ENCODE peak calls at places on chromosomes 12 and 14, in seven cellular contexts. A is kidney, L is upper lobe of right lung, F is GM10248, V is heart right ventricle, D is SK-N-SH, B is progenitor cell of endocrine pancreas. Y is an unnamed sample.

GRCh38 chr14:74792249-74793039 is 29.3 kb downstream of the YLPM1 start:
- DNase-seq in A (no peak), L (no peak), F (no peak), V (no peak), D (no peak), B (no peak), Y (peak; percentile 44)

GRCh38 chr12:66035289-66035961 is 95.1 kb downstream of the LLPH start:
- DNase-seq in A (no peak), L (no peak), F (no peak), V (no peak), D (no peak), B (no peak), Y (peak; percentile 80)

GRCh38 chr14:73238262-73238852 is 1.1 kb downstream of the PAPLN start:
- DNase-seq in A (peak; percentile 73), L (no peak), F (no peak), V (no peak), D (no peak), B (no peak), Y (peak; percentile 94)

GRCh38 chr12:126107659-126108058 is 1042.4 kb downstream of the AACS start:
- DNase-seq in A (no peak), L (no peak), F (no peak), V (no peak), D (no peak), B (no peak), Y (no peak)

GRCh38 chr12:113142173-113142885 is 6.8 kb upstream of the RASAL1 start:
- DNase-seq in A (peak; percentile 92), L (no peak), F (peak; percentile 62), V (peak; percentile 38), D (peak; percentile 22), B (no peak), Y (no peak)

GRCh38 chr12:93848453-93849120 is 171.4 kb downstream of the CRADD start:
- DNase-seq in A (no peak), L (no peak), F (no peak), V (no peak), D (no peak), B (no peak), Y (no peak)

GRCh38 chr14:99755629-99756603 is 37.3 kb upstream of the EML1 start:
- DNase-seq in A (peak; percentile 97), L (peak; percentile 74), F (no peak), V (peak; percentile 85), D (no peak), B (no peak), Y (peak; percentile 95)

GRCh38 chr12:130401703-130402102 is 64.0 kb downstream of the PIWIL1 start:
- DNase-seq in A (no peak), L (no peak), F (no peak), V (no peak), D (no peak), B (no peak), Y (no peak)

GRCh38 chr12:117778656-117779055 is 190.1 kb downstream of the KSR2 start:
- DNase-seq in A (no peak), L (no peak), F (no peak), V (no peak), D (no peak), B (no peak), Y (no peak)

GRCh38 chr12:117774986-117775775 is 193.6 kb downstream of the KSR2 start:
- DNase-seq in A (no peak), L (no peak), F (no peak), V (no peak), D (no peak), B (no peak), Y (no peak)
- TF ChIP-seq CTCF in A (no peak), L (no peak), F (no peak), V (no peak), D (no peak), B (no peak), Y (no peak)

DNA sequence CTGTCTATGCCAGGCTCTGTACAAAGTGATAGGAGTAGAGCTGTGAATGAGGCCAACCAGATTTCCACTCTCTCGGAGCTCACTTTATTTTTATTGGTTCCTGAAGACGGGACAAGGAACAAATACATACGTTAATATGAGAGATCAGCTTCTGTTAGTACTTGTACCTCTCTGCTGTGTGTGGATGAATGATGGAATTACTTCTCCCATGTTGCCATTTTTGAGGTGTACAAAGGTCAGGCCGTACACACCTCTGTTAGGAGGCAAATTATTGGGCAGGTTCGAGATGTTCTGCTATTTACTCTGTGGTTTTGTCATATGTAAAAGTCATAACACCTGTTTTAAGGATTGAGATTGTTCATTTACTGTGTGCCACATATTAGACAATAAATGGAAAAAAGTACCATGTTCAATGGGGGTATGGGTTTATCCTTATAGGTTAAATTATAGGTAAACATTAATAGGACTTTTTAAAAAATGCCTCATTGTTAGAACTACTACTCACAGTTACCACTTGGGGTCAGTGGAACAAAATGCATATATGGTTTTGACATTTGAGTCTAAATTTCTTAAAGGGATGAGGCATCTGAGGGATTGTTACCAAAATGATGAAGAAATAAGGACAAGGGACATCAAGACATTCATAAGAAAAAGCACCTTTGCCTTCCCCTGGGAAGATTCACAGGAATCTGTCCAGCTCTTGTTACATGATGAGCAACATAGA is 26.9 kb downstream of the WBP11 start:
- DNase-seq in A (no peak), L (no peak), F (no peak), V (no peak), D (peak; percentile 8), B (no peak), Y (peak; percentile 53)
- TF ChIP-seq CTCF in A (no peak), L (peak; percentile 19), F (peak; percentile 33), V (peak; percentile 12), D (peak; percentile 56), B (peak; percentile 28), Y (peak; percentile 45)

DNA sequence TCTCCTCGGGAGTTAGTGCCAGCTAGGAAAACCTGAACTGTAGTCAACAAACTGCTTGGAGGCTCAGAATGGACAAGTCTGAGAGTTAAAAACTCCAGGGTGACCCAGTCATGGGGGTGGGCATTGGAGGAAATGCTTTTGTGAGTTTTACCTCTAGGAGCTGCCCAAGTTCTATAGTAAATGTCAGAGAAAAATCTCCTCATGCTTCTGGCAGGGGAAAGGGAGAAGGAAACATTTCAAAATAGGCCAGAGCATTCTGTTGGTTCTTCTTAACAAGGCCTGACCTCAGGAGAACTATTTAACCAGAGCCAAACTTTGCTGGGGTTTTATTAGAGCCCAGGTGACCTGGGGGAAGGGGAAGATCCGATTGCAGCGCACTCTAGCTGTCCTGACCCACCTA is 12.3 kb downstream of the NINJ2 start:
- DNase-seq in A (no peak), L (no peak), F (no peak), V (no peak), D (no peak), B (no peak), Y (peak; percentile 53)
- TF ChIP-seq CTCF in A (no peak), L (no peak), F (no peak), V (peak; percentile 25), D (no peak), B (no peak), Y (peak; percentile 46)

GRCh38 chr14:61561144-61561543 is 134.2 kb upstream of the HIF1A start:
- DNase-seq in A (no peak), L (no peak), F (no peak), V (no peak), D (peak; percentile 47), B (no peak), Y (peak; percentile 76)

GRCh38 chr14:61560323-61560722 is 135.0 kb upstream of the HIF1A start:
- DNase-seq in A (no peak), L (no peak), F (no peak), V (no peak), D (no peak), B (no peak), Y (peak; percentile 79)

GRCh38 chr14:61558271-61558670 is 137.0 kb upstream of the HIF1A start:
- DNase-seq in A (no peak), L (no peak), F (no peak), V (no peak), D (no peak), B (no peak), Y (peak; percentile 86)

GRCh38 chr14:61557854-61558253 is 137.5 kb upstream of the HIF1A start:
- DNase-seq in A (no peak), L (no peak), F (no peak), V (no peak), D (no peak), B (no peak), Y (no peak)

DNA sequence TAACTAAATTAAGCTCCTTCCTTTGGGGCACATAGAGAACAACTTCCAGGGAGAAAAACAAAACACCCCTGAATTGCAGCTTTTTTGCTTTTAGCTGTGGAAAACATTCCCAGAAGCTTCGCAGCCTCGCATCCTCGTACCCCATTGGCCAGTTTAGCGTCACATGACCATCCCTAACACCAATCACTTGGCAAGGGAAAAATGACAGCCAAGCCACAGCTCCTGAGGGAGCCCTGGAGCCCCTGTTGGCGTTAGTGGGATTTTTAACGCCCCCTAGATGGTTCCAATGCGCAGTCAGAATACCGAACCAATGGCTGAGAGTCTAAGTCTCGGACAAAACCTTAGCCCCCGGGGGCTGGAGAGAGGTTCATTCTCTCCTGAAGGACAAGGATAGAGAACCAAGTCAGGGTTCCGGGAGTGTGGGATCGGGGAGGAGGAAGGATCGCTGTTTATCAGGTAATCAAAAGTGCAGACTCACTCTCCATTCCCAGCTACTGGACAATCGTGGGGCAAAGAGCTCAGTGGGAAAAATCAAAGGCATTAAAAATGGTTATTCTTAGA is 135.6 kb upstream of the HIF1A start:
- DNase-seq in A (no peak), L (no peak), F (no peak), V (no peak), D (peak; percentile 40), B (no peak), Y (no peak)
- TF ChIP-seq CTCF in A (peak; percentile 13), L (no peak), F (no peak), V (no peak), D (no peak), B (no peak), Y (no peak)

GRCh38 chr12:54465857-54466499 is 7.4 kb downstream of the GTSF1 start:
- DNase-seq in A (no peak), L (no peak), F (no peak), V (no peak), D (no peak), B (no peak), Y (no peak)
- TF ChIP-seq CTCF in A (no peak), L (no peak), F (no peak), V (no peak), D (no peak), B (no peak), Y (no peak)

DNA sequence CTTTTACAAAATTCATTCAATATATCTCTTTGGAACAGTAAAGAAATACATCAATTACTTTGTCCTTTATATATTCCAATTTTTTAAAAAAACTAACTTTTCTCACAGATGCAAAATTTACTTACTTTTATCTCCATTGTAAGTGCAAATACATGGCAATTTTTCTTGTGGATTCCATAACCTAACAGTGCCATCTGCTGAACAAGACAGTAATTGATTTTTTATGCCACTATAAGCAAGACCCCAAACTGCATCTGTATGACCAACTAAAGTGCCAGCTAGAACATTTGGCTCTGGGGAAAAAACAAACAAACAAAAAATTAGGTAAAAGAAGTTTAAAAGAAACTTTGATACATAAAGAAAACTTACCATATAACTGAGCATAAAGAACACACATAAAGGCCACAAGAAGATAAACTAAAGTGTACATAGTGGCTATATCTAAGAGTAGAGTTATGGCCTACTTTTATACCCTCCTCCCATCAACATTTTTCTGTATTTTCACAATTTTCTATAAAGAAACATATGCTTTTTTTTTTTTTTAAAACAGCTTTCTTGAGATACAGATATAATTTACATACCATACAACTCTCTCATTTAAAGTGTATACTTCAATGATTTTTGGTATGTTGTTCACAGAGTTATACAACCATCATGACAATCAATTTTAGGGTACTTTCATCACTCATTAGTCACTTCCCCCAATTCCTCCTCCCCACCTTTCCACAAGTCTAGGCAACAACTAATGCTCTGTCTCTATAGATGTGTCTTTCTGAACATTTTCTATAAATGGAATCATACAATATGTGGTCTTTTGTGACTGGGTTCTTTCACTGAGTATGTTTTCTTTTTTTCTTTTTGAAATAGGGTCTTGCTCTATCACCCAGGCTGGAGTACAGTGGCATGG is 32.6 kb downstream of the COCH start:
- DNase-seq in A (no peak), L (no peak), F (no peak), V (no peak), D (peak; percentile 26), B (no peak), Y (peak; percentile 61)
- TF ChIP-seq CTCF in A (peak; percentile 8), L (peak; percentile 23), F (peak; percentile 46), V (peak; percentile 42), D (peak; percentile 59), B (peak; percentile 13), Y (peak; percentile 50)

Y was measured in choroid plexus epithelial cell.